ENCODE peak calls at places on chromosome 15, in seven cellular contexts. U, S, V, K, Y, D and O are unnamed samples. For H3K36me3, the result is how much of the 10 kb centered on the place peaks cover.

GRCh38 chr15:63905558-63906265 is 72.0 kb upstream of the HERC1 start:
- DNase-seq in K (no peak), V (no peak), Y (peak), D (no peak), U (no peak), S (no peak), O (no peak)

GRCh38 chr15:70087708-70088352 is 9.9 kb downstream of the TLE3 start:
- DNase-seq in D (no peak), V (no peak), Y (no peak), K (no peak), S (no peak), U (no peak), O (no peak)

GRCh38 chr15:60218256-60218655 is 179.5 kb downstream of the ANXA2 start:
- DNase-seq in S (peak), Y (no peak), K (no peak), D (no peak), V (no peak), U (no peak), O (no peak)

GRCh38 chr15:62549345-62549970 is 384.4 kb upstream of the C2CD4B start:
- DNase-seq in Y (no peak), K (no peak), D (no peak), V (no peak), U (peak), S (peak), O (no peak)

GRCh38 chr15:60010467-60011257 is 6.6 kb downstream of the FOXB1 start:
- DNase-seq in Y (no peak), V (no peak), U (no peak), D (no peak), S (peak), K (no peak), O (no peak)

GRCh38 chr15:43121863-43122262 is 11.5 kb upstream of the TMEM62 start:
- DNase-seq in U (no peak), K (no peak), D (no peak), V (no peak), S (no peak), Y (no peak), O (no peak)

GRCh38 chr15:90818251-90819210 is 49.9 kb upstream of the FURIN start:
- DNase-seq in Y (no peak), U (no peak), V (peak), K (peak), S (peak), D (peak), O (no peak)

GRCh38 chr15:74598126-74598842 is 17.4 kb upstream of the CLK3 start:
- DNase-seq in Y (peak), U (peak), K (peak), S (peak), V (peak), D (peak), O (peak)

GRCh38 chr15:38683382-38684242 is 119.0 kb upstream of the RASGRP1 start:
- DNase-seq in V (no peak), S (peak), U (peak), D (peak), Y (peak), K (peak), O (peak)

GRCh38 chr15:22888120-22888859 is 49.8 kb downstream of the NIPA2 start:
- DNase-seq in V (peak), D (no peak), U (no peak), K (no peak), S (no peak), Y (no peak), O (no peak)

GRCh38 chr15:49015896-49016295 is 30.4 kb downstream of the SECISBP2L start:
- DNase-seq in S (no peak), Y (no peak), V (no peak), K (no peak), D (no peak), U (no peak), O (no peak)
- H3K36me3 ChIP-seq in S (under half), Y (under half), V (half or more), K (under half), D (half or more), U (under half), O (under half)

DNA sequence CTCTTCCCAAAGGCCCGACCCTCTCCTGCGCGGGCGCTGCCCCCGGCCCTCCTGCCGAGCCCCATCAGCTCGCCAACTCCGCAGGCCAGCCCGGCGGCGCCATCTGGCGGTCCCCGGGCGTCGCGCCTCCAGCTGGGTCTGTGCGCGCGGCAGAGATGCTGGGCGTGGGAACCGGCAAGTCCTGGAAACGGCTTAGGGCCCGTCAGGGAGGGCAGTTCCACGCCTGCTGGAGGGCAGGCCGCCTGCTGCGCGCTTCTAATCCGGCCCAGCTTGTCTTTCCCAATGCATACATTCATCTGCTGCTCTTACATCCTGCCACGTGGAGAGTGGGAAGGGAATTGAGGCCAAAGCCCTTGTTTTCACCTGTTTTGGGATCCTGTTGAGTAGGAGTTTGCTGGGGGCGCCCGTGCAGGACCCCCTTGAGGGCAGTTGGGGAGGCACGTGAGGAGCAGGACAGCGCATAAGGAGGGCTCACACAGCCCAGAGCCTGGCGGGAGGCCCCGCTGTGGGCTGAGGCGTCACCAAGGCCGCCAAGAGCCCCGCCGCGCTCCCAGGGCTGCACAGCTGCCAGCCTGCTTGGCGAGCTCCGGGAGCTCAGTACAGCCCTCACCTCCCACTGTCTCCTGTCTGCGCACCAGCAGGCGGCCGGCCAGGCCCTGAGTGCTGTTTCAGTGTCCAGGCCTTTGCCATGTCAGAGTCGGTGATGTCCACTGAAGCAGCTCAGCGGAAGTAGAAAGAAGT is 165.6 kb downstream of the NSMCE3 start:
- DNase-seq in V (peak), K (peak), U (peak), Y (peak), D (peak), S (peak), O (peak)
- H3K4me3 ChIP-seq in V (peak), K (no peak), U (peak), Y (no peak), D (peak), S (peak), O (peak)

DNA sequence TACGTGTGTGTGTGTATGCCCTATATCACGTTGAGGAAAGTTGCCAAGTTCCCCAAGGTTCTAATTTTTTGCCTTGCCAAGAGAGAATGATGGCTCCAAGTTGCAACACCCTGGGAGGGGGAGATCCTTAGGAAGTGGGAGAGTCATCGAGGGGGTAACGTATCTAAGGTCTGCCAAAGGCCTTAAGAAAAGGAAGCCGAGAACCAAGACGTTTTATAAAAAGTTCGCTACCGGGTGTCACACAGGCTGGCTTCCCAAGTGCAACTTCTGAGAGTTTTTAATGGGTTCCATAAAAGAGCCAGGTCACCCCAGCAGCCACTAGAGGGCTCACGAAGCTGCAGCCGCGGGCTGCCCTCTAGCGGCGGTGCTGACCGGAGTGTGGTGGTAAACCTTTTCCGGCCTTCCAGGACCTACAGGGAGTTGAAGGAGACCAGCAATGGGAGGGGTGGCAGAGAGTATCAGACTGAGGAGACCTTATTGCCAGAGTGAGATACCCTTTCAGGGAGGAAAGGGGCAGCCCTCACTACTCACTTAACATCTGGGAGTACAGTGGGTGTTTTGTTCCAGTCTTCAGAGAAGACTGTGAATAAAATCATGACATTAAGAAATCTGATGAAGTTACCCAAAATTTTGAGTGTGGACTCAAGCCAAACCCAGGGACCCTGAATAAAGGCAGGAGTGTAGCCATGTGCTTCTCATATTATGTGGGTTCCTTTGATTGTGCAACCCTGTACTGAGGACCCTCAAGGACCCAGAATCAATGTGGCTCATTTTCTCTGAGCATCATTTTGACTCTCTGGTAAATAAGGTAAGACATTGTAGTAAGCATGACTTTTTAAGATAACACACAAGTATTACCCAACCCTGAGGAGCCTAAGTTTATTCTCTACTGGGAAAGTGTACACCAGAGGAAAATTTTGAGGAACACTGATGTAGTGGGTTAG is 2.5 kb upstream of the RFX7 start:
- DNase-seq in V (peak), S (peak), Y (peak), U (peak), D (peak), K (peak), O (peak)
- H3K27ac ChIP-seq in V (peak), S (no peak), Y (peak), U (no peak), D (peak), K (peak), O (peak)

GRCh38 chr15:39957481-39957880 is 23.6 kb downstream of the EIF2AK4 start:
- DNase-seq in K (no peak), U (no peak), Y (no peak), V (no peak), D (no peak), S (no peak), O (no peak)

GRCh38 chr15:39960411-39960810 is 26.5 kb downstream of the EIF2AK4 start:
- DNase-seq in V (no peak), U (no peak), Y (no peak), D (no peak), K (no peak), S (no peak), O (no peak)

GRCh38 chr15:39961051-39961450 is 27.1 kb downstream of the EIF2AK4 start:
- DNase-seq in V (no peak), S (no peak), K (no peak), Y (no peak), U (no peak), D (no peak), O (no peak)

GRCh38 chr15:39963806-39964205 is 29.9 kb downstream of the EIF2AK4 start:
- DNase-seq in Y (no peak), U (no peak), K (no peak), S (no peak), V (no peak), D (no peak), O (no peak)

GRCh38 chr15:39959411-39959810 is 25.5 kb downstream of the EIF2AK4 start:
- DNase-seq in Y (no peak), V (no peak), K (no peak), S (no peak), U (no peak), D (no peak), O (no peak)
- H3K36me3 ChIP-seq in Y (under half), V (half or more), K (under half), S (under half), U (under half), D (half or more), O (under half)

DNA sequence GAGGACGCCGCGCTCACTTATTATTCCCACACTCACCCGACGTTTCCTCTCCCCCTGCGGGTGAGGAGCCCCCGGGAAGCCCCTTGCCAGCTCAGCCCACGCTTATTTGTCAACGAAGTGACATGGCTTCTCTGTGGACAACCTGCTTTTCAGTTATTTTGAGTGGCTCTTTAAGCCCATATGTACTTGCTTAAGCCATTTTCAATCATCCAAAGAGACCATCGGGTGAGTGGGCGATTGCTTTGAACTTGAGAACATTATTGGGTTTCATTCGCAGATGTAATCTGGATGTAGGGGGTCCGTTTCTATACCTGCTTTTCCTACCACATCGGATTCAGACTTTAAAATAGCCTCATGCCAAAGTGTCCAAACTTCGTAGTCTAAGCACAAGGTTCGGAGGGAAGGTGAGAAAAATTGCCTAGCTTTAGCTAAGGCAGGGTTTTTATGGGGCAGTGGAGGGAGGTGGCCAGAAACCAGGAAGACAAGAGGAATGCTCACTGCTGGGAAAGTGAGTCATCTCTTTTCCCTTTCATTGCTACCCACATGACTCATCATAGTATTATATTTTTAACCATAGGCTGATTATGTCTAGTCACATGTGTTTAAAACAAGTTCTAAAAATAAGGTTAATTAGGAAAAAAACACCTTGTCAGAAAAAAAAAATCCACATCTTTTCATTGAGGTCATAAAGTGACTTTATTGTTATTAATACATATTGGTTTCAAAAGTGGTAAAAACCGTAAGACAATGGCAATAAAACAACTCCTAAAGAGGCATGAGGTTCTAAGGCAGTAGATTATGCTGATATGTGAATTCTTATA is 773.1 kb upstream of the NR2F2 start:
- DNase-seq in Y (no peak), V (no peak), S (no peak), K (no peak), D (no peak), U (no peak), O (no peak)
- H3K4me3 ChIP-seq in Y (no peak), V (no peak), S (no peak), K (no peak), D (no peak), U (no peak), O (no peak)

DNA sequence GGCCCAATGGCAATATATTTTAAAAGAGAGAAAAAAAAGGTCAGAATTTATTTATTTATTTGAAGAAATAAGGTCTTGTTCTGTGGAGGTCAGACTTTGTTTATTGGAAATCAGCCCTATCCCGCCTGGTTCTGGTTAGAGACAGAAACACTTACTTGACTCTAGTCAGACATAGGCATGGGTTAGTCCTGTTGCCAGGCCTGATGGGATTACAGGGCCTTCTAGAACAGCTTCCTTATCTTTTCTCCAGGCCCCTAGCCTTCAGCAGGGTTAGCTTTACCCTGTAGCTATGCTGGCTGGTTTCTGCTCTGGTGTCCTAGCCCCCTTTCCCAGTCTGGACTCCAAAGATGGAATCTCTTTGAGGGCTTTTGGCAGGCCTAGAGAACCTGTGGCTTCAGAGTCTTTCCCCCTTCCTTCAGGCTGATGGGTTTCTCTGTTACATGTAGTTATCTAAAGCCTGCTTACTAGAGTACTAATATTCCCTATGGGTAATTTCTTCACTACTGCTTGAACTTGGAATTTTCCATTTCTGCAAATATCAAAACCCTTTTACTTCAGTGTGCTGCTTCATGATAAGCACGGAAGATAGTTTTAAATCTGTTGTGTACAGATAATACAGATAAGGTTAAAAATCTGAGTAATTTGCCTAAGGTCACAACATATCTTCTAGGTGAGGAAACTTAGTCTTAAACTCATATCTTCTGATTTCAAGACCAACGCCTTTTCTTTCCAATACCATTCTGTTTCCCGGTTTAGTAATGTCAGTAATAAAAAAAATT is 10.6 kb downstream of the IREB2 start:
- DNase-seq in U (no peak), D (no peak), S (no peak), Y (no peak), K (no peak), V (no peak), O (no peak)
- H3K27ac ChIP-seq in U (peak), D (no peak), S (no peak), Y (no peak), K (no peak), V (peak), O (no peak)

GRCh38 chr15:64969401-64969800 is 20.3 kb downstream of the SPG21 start:
- DNase-seq in S (no peak), K (no peak), Y (no peak), V (no peak), U (no peak), D (no peak), O (peak)
- H3K36me3 ChIP-seq in S (under half), K (under half), Y (half or more), V (half or more), U (under half), D (half or more), O (under half)

DNA sequence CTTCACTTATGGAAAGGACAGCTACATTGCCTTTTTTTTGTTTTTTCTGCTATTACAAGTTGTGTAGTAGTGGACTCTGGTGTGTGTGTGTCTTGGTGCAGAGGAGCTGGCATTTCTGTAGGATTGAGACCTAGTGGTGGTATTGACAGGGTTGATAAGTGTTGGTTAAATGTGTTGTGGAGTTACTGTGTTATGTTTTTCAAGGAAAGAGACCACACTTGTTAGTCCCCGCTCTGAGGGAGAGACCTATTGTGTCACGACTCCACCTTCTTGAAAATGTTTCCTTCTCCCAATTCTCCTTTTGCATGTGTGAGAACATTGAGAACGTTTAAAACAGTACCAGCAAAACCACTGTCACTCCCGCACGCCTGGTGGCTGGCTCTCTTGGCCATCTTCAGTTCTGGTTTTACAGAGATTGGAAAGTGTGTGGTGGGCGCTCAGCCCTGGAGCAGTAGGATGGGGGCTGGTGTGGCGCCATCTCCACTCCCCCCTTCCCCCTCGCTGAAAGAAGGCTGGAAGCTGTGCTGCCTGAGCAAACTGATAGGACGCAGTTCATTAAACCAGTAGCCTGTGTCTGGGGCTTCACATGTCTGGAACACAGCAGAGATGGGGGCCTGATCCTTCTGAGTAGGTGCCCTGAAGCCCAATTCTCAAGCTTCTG is 5.5 kb downstream of the KLF13 start:
- DNase-seq in Y (no peak), D (no peak), U (no peak), V (peak), K (no peak), S (no peak), O (no peak)
- H3K4me3 ChIP-seq in Y (peak), D (no peak), U (no peak), V (peak), K (peak), S (no peak), O (no peak)

DNA sequence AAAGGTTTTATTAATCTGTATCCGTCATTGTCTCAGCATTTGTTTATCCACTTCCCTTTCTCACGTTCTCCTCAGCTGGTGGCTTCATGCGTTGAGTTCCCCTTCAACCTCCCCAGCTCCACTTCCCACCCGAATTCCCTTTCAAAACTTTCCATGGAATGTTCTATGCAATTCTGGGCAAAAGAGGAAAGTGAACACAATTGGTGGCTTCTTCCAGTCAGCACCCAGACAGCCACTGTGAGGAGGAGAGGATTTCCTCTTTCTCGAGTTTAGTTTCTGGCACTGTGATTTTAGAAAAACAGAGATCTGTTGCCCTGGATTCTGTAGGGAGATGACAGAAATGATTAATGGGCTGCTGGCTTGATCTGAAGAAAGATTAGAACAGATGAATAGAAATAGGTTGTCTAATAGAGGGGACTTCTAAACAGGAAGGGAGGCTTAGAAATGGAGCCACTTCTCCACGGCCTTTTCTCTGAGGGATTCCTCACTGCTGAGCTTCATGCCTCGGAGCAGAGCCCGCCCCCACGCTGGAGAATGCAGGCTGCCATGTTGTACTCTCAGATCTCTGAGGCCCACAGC is 172.0 kb downstream of the MCTP2 start:
- DNase-seq in Y (no peak), D (no peak), S (no peak), K (no peak), V (no peak), U (no peak), O (no peak)
- H3K27ac ChIP-seq in Y (no peak), D (no peak), S (no peak), K (no peak), V (no peak), U (no peak), O (no peak)